ENCODE peak calls at places on chromosomes 1 and 21, in ten cellular contexts. B is adipocyte; R is AG04450; D is ovary; V is CD8-positive, alpha-beta T cell; L is astrocyte; T is Peyer's patch; U is aorta; W is cardiac muscle cell; E is ascending aorta. Q is an unnamed sample.

GRCh38 chr1:23936481-23937176 is 23.0 kb upstream of the PNRC2 start:
- DNase-seq in W (no peak), V (no peak), D (no peak), B (no peak), E (no peak), U (no peak), T (no peak), L (no peak), R (no peak), Q (no peak)

GRCh38 chr1:234102591-234102990 is 198.1 kb downstream of the SLC35F3 start:
- DNase-seq in V (no peak), T (no peak), R (no peak), L (peak; percentile 71), D (no peak), W (no peak), U (no peak), B (no peak), E (no peak), Q (no peak)

GRCh38 chr1:32241011-32241763 is 5.8 kb upstream of the FAM167B start:
- DNase-seq in V (peak; percentile 48), W (peak; percentile 44), B (peak; percentile 74), D (peak; percentile 71), L (peak; percentile 50), T (peak; percentile 81), E (peak; percentile 47), R (no peak), U (peak; percentile 78), Q (peak; percentile 81)

GRCh38 chr1:198858026-198858425 is 219.2 kb downstream of the PTPRC start:
- DNase-seq in R (no peak), B (no peak), W (no peak), E (no peak), U (no peak), T (no peak), V (no peak), L (no peak), D (no peak), Q (no peak)

GRCh38 chr1:98077691-98078090 is 156.9 kb upstream of the DPYD start:
- DNase-seq in E (no peak), U (no peak), V (no peak), D (no peak), L (peak; percentile 9), W (no peak), R (no peak), T (no peak), B (no peak), Q (no peak)

GRCh38 chr1:12072741-12073140 is 9.6 kb downstream of the TNFRSF8 start:
- DNase-seq in T (no peak), R (no peak), L (no peak), E (no peak), U (no peak), V (no peak), D (no peak), B (no peak), W (no peak), Q (no peak)

GRCh38 chr1:24805534-24806301 is 60.5 kb downstream of the CLIC4 start:
- DNase-seq in L (peak; percentile 81), B (peak; percentile 64), W (peak; percentile 71), R (peak; percentile 42), D (no peak), U (no peak), E (no peak), V (no peak), T (no peak), Q (no peak)

GRCh38 chr21:42496839-42497202 is 797 bp upstream of the RSPH1 start:
- DNase-seq in T (peak; percentile 58), L (no peak), W (peak; percentile 12), U (no peak), B (no peak), V (no peak), R (no peak), E (no peak), D (peak; percentile 51), Q (no peak)

GRCh38 chr1:206754011-206754410 is 16.6 kb upstream of the IL19 start:
- DNase-seq in V (no peak), T (no peak), R (no peak), E (no peak), D (no peak), W (peak; percentile 68), B (peak; percentile 67), L (peak; percentile 70), U (no peak), Q (no peak)

GRCh38 chr1:39671433-39671792 is 494 bp downstream of the NT5C1A start:
- DNase-seq in D (peak; percentile 46), U (peak; percentile 51), E (no peak), W (no peak), R (no peak), V (no peak), B (peak; percentile 37), T (no peak), L (no peak), Q (no peak)

GRCh38 chr1:70509996-70510876 is 99.2 kb downstream of the CTH start:
- DNase-seq in W (peak; percentile 92), L (peak; percentile 87), B (peak; percentile 96), D (no peak), E (no peak), R (peak; percentile 87), U (peak; percentile 45), V (no peak), T (no peak), Q (no peak)

GRCh38 chr1:206784471-206784903 is 12.2 kb upstream of the IL10 start:
- DNase-seq in T (peak; percentile 89), D (no peak), U (no peak), V (peak; percentile 65), B (no peak), R (no peak), L (no peak), W (no peak), E (no peak), Q (no peak)

GRCh38 chr21:26717146-26717739 is 128.0 kb downstream of the ADAMTS1 start:
- DNase-seq in L (no peak), T (no peak), D (no peak), B (peak; percentile 69), U (no peak), E (no peak), V (no peak), R (no peak), W (peak; percentile 40), Q (no peak)

GRCh38 chr1:71307451-71307850 is 226.6 kb upstream of the ZRANB2 start:
- DNase-seq in B (peak; percentile 62), U (no peak), R (peak; percentile 3), V (no peak), E (no peak), W (peak; percentile 74), T (no peak), L (peak; percentile 24), D (no peak), Q (no peak)

GRCh38 chr1:93603106-93603505 is 78.5 kb downstream of the BCAR3 start:
- DNase-seq in V (no peak), R (no peak), D (no peak), B (no peak), U (no peak), L (no peak), E (no peak), T (peak; percentile 17), W (no peak), Q (no peak)

GRCh38 chr1:30600706-30601105 is 122.7 kb downstream of the MATN1 start:
- DNase-seq in T (no peak), W (no peak), U (no peak), D (no peak), E (no peak), V (no peak), R (no peak), B (no peak), L (no peak), Q (no peak)

DNA sequence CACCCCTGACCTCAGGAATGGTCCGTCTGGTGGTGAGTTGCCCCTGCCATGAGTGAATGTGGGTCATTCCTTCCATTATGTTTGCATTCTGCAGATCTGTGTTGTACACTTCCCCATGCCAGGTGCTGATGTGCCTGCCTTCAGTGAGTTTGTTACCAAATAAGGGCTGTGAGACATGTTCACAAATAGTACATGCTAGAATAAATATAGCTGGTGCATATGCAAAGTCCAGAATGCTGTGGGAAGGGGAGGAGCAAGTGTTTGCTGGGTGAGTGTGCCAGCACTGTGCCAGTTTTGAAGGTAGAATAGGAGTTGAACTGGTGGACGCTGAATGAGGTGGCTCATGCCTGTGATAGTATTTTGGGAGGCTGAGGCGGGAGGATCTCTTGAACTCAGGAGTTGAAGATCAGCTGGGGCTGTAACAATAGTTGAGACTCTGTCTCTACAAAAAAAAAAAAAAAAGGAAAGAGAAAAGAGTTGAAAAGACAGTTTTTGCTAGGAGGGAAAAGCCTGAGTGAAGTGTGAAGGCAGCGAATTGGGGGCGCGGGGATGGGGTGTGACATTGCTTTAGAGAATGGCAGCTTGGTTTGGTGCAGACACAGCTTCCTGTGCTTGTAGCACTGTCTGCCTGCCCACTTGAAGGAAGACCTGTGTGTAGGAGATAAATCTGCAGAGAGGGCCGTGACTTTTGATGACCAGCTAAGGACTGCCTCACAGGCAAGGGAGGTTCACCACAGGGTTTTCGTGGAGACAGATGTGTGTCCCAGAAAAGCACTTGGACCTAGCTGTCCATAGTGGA is 61.1 kb downstream of the LGR6 start:
- DNase-seq in T (peak; percentile 34), D (no peak), W (no peak), L (no peak), R (no peak), U (no peak), B (no peak), V (no peak), E (no peak), Q (peak; percentile 17)
- H3K27me3 ChIP-seq in T (no peaks in the 10 kb centered on the region), D (no peaks in the 10 kb centered on the region), W (peaks cover 12% of the 10 kb centered on the region), L (peaks cover 16% of the 10 kb centered on the region), R (peaks cover 33% of the 10 kb centered on the region), U (no peaks in the 10 kb centered on the region), B (peaks cover 81% of the 10 kb centered on the region), V (no peaks in the 10 kb centered on the region), E (no peaks in the 10 kb centered on the region), Q (no peaks in the 10 kb centered on the region)

GRCh38 chr1:202709276-202710041 is 795 bp downstream of the SYT2 start:
- DNase-seq in B (peak; percentile 8), W (no peak), D (no peak), E (no peak), R (no peak), L (no peak), U (no peak), T (no peak), V (no peak), Q (no peak)
- H3K27me3 ChIP-seq in B (peaks cover 80% of the 10 kb centered on the region), W (peaks cover 88% of the 10 kb centered on the region), D (no peaks in the 10 kb centered on the region), E (peaks cover 16% of the 10 kb centered on the region), R (peaks cover 79% of the 10 kb centered on the region), L (peaks cover 77% of the 10 kb centered on the region), U (no peaks in the 10 kb centered on the region), T (peaks cover 21% of the 10 kb centered on the region), V (peaks cover 29% of the 10 kb centered on the region), Q (peaks cover 75% of the 10 kb centered on the region)

DNA sequence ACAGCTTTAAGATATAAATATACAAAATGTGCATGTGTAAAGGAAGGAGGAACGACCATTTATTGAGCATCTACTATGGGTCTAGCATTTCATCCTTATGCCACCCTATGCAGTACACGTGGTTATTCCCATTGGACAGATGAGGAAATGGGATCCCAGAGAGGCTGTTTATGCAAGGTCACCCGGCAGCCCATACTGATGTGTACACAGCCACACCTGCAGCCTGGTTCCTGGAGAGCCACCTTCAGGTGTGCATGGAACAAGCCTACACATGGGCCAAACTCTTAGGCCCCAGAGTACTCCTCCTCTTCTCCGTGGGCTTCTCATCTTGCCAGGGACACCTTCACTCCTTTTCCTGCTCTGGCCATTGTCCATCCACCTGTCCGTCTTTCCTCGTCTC is 108.8 kb downstream of the PAX7 start:
- DNase-seq in E (no peak), V (no peak), U (no peak), D (no peak), W (no peak), T (no peak), L (no peak), R (no peak), B (no peak), Q (peak; percentile 29)
- H3K27me3 ChIP-seq in E (no peaks in the 10 kb centered on the region), V (no peaks in the 10 kb centered on the region), U (no peaks in the 10 kb centered on the region), D (no peaks in the 10 kb centered on the region), W (no peaks in the 10 kb centered on the region), T (no peaks in the 10 kb centered on the region), L (peaks cover 3% of the 10 kb centered on the region), R (peaks cover 4% of the 10 kb centered on the region), B (peaks cover 40% of the 10 kb centered on the region), Q (peaks cover 33% of the 10 kb centered on the region)

GRCh38 chr1:65151641-65152040 is 3.6 kb downstream of the AK4 start:
- DNase-seq in U (no peak), L (no peak), E (no peak), V (no peak), R (no peak), D (no peak), B (no peak), W (no peak), T (no peak), Q (no peak)
- H3K27me3 ChIP-seq in U (no peaks in the 10 kb centered on the region), L (peaks cover 16% of the 10 kb centered on the region), E (no peaks in the 10 kb centered on the region), V (no peaks in the 10 kb centered on the region), R (peaks cover 31% of the 10 kb centered on the region), D (no peaks in the 10 kb centered on the region), B (no peaks in the 10 kb centered on the region), W (peaks cover 4% of the 10 kb centered on the region), T (no peaks in the 10 kb centered on the region), Q (peaks cover 8% of the 10 kb centered on the region)

Q was measured in upper lobe of right lung.